ENCODE peak calls at places on chromosomes 2 and 18, in ten cellular contexts. M is stimulated activated CD4-positive, alpha-beta T cell treated with anti-CD3 and anti-CD28 coated beads, Interleukin-2, amount 100 ng/mL, for 4 hours; T is AML-193; W is effector CD4-positive, alpha-beta T cell; C is activated CD4-positive, alpha-beta memory T cell treated with anti-CD3 and anti-CD28 coated beads, Interleukin-2, amount 10 ng/mL, durations not matched to agents 7 days and 5 days; I is ureter; G is NCI-H446 treated with DMSO at 0.1 percent for 48 hours; A is activated CD8-positive, alpha-beta memory T cell treated with anti-CD3 and anti-CD28 coated beads, Interleukin-2, amount 10 ng/mL, durations not matched to agents 7 days and 5 days; U is activated CD4-positive, alpha-beta T cell treated with anti-CD3 and anti-CD28 coated beads, Interleukin-2, amount 50 U/mL, for 4 hours; J is C1 segment of cervical spinal cord. D is an unnamed sample.

GRCh38 chr2:230765611-230766300 is 53.1 kb downstream of the CAB39 start:
- DNase-seq in M (no peak), T (no peak), W (no peak), C (no peak), I (no peak), G (no peak), A (no peak), U (no peak), J (no peak), D (no peak)

GRCh38 chr2:70962885-70963878 is 15.2 kb upstream of the ANKRD53 start:
- DNase-seq in M (no peak), T (no peak), W (no peak), C (peak), I (peak), G (no peak), A (peak), U (no peak), J (no peak), D (no peak)

GRCh38 chr2:40625849-40626248 is 174.0 kb upstream of the SLC8A1 start:
- DNase-seq in M (no peak), T (no peak), W (no peak), C (no peak), I (no peak), G (no peak), A (no peak), U (no peak), J (no peak), D (no peak)

GRCh38 chr18:6747646-6748045 is 18.1 kb downstream of the ARHGAP28 start:
- DNase-seq in M (no peak), T (no peak), W (no peak), C (no peak), I (no peak), G (no peak), A (no peak), U (no peak), J (no peak), D (no peak)

GRCh38 chr18:74990563-74991081 is 218.3 kb downstream of the PTGR3 start:
- DNase-seq in M (no peak), T (peak), W (no peak), C (no peak), I (no peak), G (peak), A (no peak), U (no peak), J (no peak), D (no peak)

GRCh38 chr2:5985551-5986229 is 293.5 kb downstream of the SOX11 start:
- DNase-seq in M (no peak), T (no peak), W (no peak), C (no peak), I (no peak), G (no peak), A (no peak), U (no peak), J (no peak), D (no peak)

GRCh38 chr2:205734436-205734835 is 52.1 kb downstream of the NRP2 start:
- DNase-seq in M (no peak), T (no peak), W (no peak), C (no peak), I (no peak), G (peak), A (no peak), U (no peak), J (no peak), D (peak)

GRCh38 chr2:232438951-232439757 is 16.8 kb upstream of the ALPI start:
- DNase-seq in M (no peak), T (no peak), W (no peak), C (peak), I (no peak), G (no peak), A (no peak), U (peak), J (no peak), D (no peak)

GRCh38 chr2:184067502-184067901 is 530.8 kb upstream of the ZNF804A start:
- DNase-seq in M (no peak), T (no peak), W (no peak), C (no peak), I (no peak), G (no peak), A (no peak), U (no peak), J (no peak), D (no peak)

GRCh38 chr18:45974088-45974536 is 7.0 kb upstream of the EPG5 start:
- DNase-seq in M (peak), T (peak), W (peak), C (peak), I (no peak), G (peak), A (peak), U (peak), J (peak), D (peak)

GRCh38 chr2:71798266-71799012 is 345.1 kb downstream of the DYSF start:
- DNase-seq in M (no peak), T (peak), W (no peak), C (peak), I (no peak), G (no peak), A (peak), U (no peak), J (no peak), D (no peak)